ENCODE peak calls at places on chromosome 3, in seven cellular contexts. One of them, this sample, is unnamed.

GRCh38 chr3:4709336-4709735 is 216.2 kb downstream of the ITPR1 start:
- DNase-seq in Peyer's patch: no peak
- DNase-seq in Panc1: no peak
- DNase-seq in SK-N-SH: no peak
- DNase-seq in suprapubic skin: no peak
- DNase-seq in GM23248: peak
- DNase-seq in KBM-7: no peak
- DNase-seq in this sample: no peak

GRCh38 chr3:131728898-131729297 is 226.1 kb upstream of the MRPL3 start:
- DNase-seq in Peyer's patch: no peak
- DNase-seq in Panc1: no peak
- DNase-seq in SK-N-SH: no peak
- DNase-seq in suprapubic skin: no peak
- DNase-seq in GM23248: peak
- DNase-seq in KBM-7: no peak
- DNase-seq in this sample: no peak

GRCh38 chr3:161316006-161316689 is 55.2 kb downstream of the SPTSSB start:
- DNase-seq in Peyer's patch: no peak
- DNase-seq in Panc1: no peak
- DNase-seq in SK-N-SH: no peak
- DNase-seq in suprapubic skin: no peak
- DNase-seq in GM23248: peak
- DNase-seq in KBM-7: no peak
- DNase-seq in this sample: peak

GRCh38 chr3:5426094-5426883 is 238.8 kb downstream of the EDEM1 start:
- DNase-seq in Peyer's patch: peak
- DNase-seq in Panc1: peak
- DNase-seq in SK-N-SH: peak
- DNase-seq in suprapubic skin: peak
- DNase-seq in GM23248: peak
- DNase-seq in KBM-7: peak
- DNase-seq in this sample: peak

GRCh38 chr3:108022316-108023150 is 68.3 kb downstream of the CD47 start:
- DNase-seq in Peyer's patch: no peak
- DNase-seq in Panc1: no peak
- DNase-seq in SK-N-SH: no peak
- DNase-seq in suprapubic skin: no peak
- DNase-seq in GM23248: no peak
- DNase-seq in KBM-7: no peak
- DNase-seq in this sample: no peak

GRCh38 chr3:12648384-12648959 is 15.4 kb downstream of the RAF1 start:
- DNase-seq in Peyer's patch: no peak
- DNase-seq in Panc1: no peak
- DNase-seq in SK-N-SH: no peak
- DNase-seq in suprapubic skin: no peak
- DNase-seq in GM23248: no peak
- DNase-seq in KBM-7: no peak
- DNase-seq in this sample: no peak

GRCh38 chr3:197309528-197310361 is 11.3 kb upstream of the DLG1 start:
- DNase-seq in Peyer's patch: no peak
- DNase-seq in Panc1: no peak
- DNase-seq in SK-N-SH: no peak
- DNase-seq in suprapubic skin: no peak
- DNase-seq in GM23248: peak
- DNase-seq in KBM-7: peak
- DNase-seq in this sample: no peak

GRCh38 chr3:152587861-152588260 is 247.1 kb upstream of the P2RY1 start:
- DNase-seq in Peyer's patch: no peak
- DNase-seq in Panc1: no peak
- DNase-seq in SK-N-SH: no peak
- DNase-seq in suprapubic skin: no peak
- DNase-seq in GM23248: no peak
- DNase-seq in KBM-7: no peak
- DNase-seq in this sample: no peak

GRCh38 chr3:161854232-161854771 is 357.7 kb downstream of the OTOL1 start:
- DNase-seq in Peyer's patch: no peak
- DNase-seq in Panc1: no peak
- DNase-seq in SK-N-SH: peak
- DNase-seq in suprapubic skin: no peak
- DNase-seq in GM23248: peak
- DNase-seq in KBM-7: peak
- DNase-seq in this sample: peak